ENCODE peak calls at places on chromosomes 1 and 21, in six cellular contexts. One of them, this sample, is unnamed.

GRCh38 chr1:158248122-158248521 is 6.1 kb upstream of the CD1A start:
- DNase-seq in small intestine: peak; percentile 27
- DNase-seq in cardiac muscle cell: no peak
- DNase-seq in left ventricle myocardium inferior: no peak
- DNase-seq in neural progenitor cell: no peak
- DNase-seq in psoas muscle: no peak
- DNase-seq in this sample: no peak

GRCh38 chr1:244757091-244757939 is 78.1 kb upstream of the COX20 start:
- DNase-seq in left ventricle myocardium inferior: no peak
- DNase-seq in small intestine: no peak
- DNase-seq in psoas muscle: no peak
- DNase-seq in neural progenitor cell: no peak
- DNase-seq in cardiac muscle cell: peak; percentile 55
- DNase-seq in this sample: no peak

GRCh38 chr1:177329871-177330270 is 159.1 kb downstream of the BRINP2 start:
- DNase-seq in cardiac muscle cell: no peak
- DNase-seq in small intestine: no peak
- DNase-seq in neural progenitor cell: no peak
- DNase-seq in psoas muscle: no peak
- DNase-seq in left ventricle myocardium inferior: no peak
- DNase-seq in this sample: no peak

GRCh38 chr1:151255381-151255780 is 847 bp downstream of the PSMD4 start:
- DNase-seq in psoas muscle: no peak
- DNase-seq in cardiac muscle cell: peak; percentile 4
- DNase-seq in small intestine: no peak
- DNase-seq in left ventricle myocardium inferior: no peak
- DNase-seq in neural progenitor cell: peak; percentile 8
- DNase-seq in this sample: no peak

GRCh38 chr1:168321945-168322344 is 41.3 kb downstream of the TBX19 start:
- DNase-seq in psoas muscle: no peak
- DNase-seq in left ventricle myocardium inferior: no peak
- DNase-seq in small intestine: no peak
- DNase-seq in neural progenitor cell: no peak
- DNase-seq in cardiac muscle cell: peak; percentile 61
- DNase-seq in this sample: peak; percentile 8

GRCh38 chr1:109882288-109883245 is 28.1 kb upstream of the CSF1 start:
- DNase-seq in left ventricle myocardium inferior: no peak
- DNase-seq in neural progenitor cell: no peak
- DNase-seq in small intestine: no peak
- DNase-seq in psoas muscle: no peak
- DNase-seq in cardiac muscle cell: no peak
- DNase-seq in this sample: no peak

GRCh38 chr1:222329493-222330045 is 218.3 kb downstream of the HHIPL2 start:
- DNase-seq in cardiac muscle cell: no peak
- DNase-seq in neural progenitor cell: no peak
- DNase-seq in left ventricle myocardium inferior: no peak
- DNase-seq in psoas muscle: no peak
- DNase-seq in small intestine: no peak
- DNase-seq in this sample: no peak

GRCh38 chr1:223716302-223716862 is 4.0 kb downstream of the CAPN2 start:
- DNase-seq in small intestine: peak; percentile 52
- DNase-seq in left ventricle myocardium inferior: no peak
- DNase-seq in cardiac muscle cell: peak; percentile 65
- DNase-seq in psoas muscle: no peak
- DNase-seq in neural progenitor cell: no peak
- DNase-seq in this sample: no peak

GRCh38 chr1:200036616-200037270 is 9.2 kb downstream of the NR5A2 start:
- DNase-seq in small intestine: peak; percentile 62
- DNase-seq in psoas muscle: no peak
- DNase-seq in neural progenitor cell: peak; percentile 45
- DNase-seq in cardiac muscle cell: no peak
- DNase-seq in left ventricle myocardium inferior: no peak
- DNase-seq in this sample: no peak

GRCh38 chr1:234546890-234547788 is 62.8 kb downstream of the IRF2BP2 start:
- DNase-seq in psoas muscle: no peak
- DNase-seq in small intestine: no peak
- DNase-seq in neural progenitor cell: no peak
- DNase-seq in left ventricle myocardium inferior: no peak
- DNase-seq in cardiac muscle cell: peak; percentile 77
- DNase-seq in this sample: peak; percentile 21

GRCh38 chr1:224879404-224879803 is 50.1 kb upstream of the DNAH14 start:
- DNase-seq in cardiac muscle cell: peak; percentile 77
- DNase-seq in left ventricle myocardium inferior: no peak
- DNase-seq in small intestine: no peak
- DNase-seq in psoas muscle: no peak
- DNase-seq in neural progenitor cell: no peak
- DNase-seq in this sample: peak; percentile 69

GRCh38 chr21:29416268-29416667 is 117.5 kb downstream of the BACH1 start:
- DNase-seq in cardiac muscle cell: no peak
- DNase-seq in psoas muscle: no peak
- DNase-seq in small intestine: no peak
- DNase-seq in neural progenitor cell: no peak
- DNase-seq in left ventricle myocardium inferior: no peak
- DNase-seq in this sample: no peak

GRCh38 chr1:13838236-13838635 is 138.2 kb downstream of the PRDM2 start:
- DNase-seq in left ventricle myocardium inferior: no peak
- DNase-seq in neural progenitor cell: no peak
- DNase-seq in small intestine: no peak
- DNase-seq in psoas muscle: no peak
- DNase-seq in cardiac muscle cell: no peak
- DNase-seq in this sample: no peak

GRCh38 chr1:62691062-62691844 is 3.1 kb upstream of the DOCK7 start:
- DNase-seq in cardiac muscle cell: no peak
- DNase-seq in left ventricle myocardium inferior: no peak
- DNase-seq in neural progenitor cell: no peak
- DNase-seq in small intestine: peak; percentile 80
- DNase-seq in psoas muscle: no peak
- DNase-seq in this sample: no peak

GRCh38 chr1:47938556-47938955 is 58.6 kb downstream of the TRABD2B start:
- DNase-seq in left ventricle myocardium inferior: no peak
- DNase-seq in psoas muscle: no peak
- DNase-seq in small intestine: no peak
- DNase-seq in cardiac muscle cell: peak; percentile 76
- DNase-seq in neural progenitor cell: no peak
- DNase-seq in this sample: no peak

GRCh38 chr1:107535091-107535490 is 394.3 kb downstream of the NTNG1 start:
- DNase-seq in neural progenitor cell: no peak
- DNase-seq in psoas muscle: no peak
- DNase-seq in left ventricle myocardium inferior: no peak
- DNase-seq in cardiac muscle cell: no peak
- DNase-seq in small intestine: peak; percentile 37
- DNase-seq in this sample: peak; percentile 14

GRCh38 chr1:217067642-217068041 is 344.4 kb upstream of the ESRRG start:
- DNase-seq in neural progenitor cell: no peak
- DNase-seq in cardiac muscle cell: no peak
- DNase-seq in psoas muscle: no peak
- DNase-seq in left ventricle myocardium inferior: no peak
- DNase-seq in small intestine: no peak
- DNase-seq in this sample: no peak

GRCh38 chr1:1308756-1309524 is 543 bp downstream of the PUSL1 start:
- DNase-seq in psoas muscle: no peak
- DNase-seq in cardiac muscle cell: no peak
- DNase-seq in left ventricle myocardium inferior: peak; percentile 36
- DNase-seq in small intestine: peak; percentile 50
- DNase-seq in neural progenitor cell: peak; percentile 42
- DNase-seq in this sample: no peak

GRCh38 chr1:31545927-31546540 is 30.3 kb upstream of the TINAGL1 start:
- DNase-seq in cardiac muscle cell: no peak
- DNase-seq in small intestine: no peak
- DNase-seq in neural progenitor cell: no peak
- DNase-seq in left ventricle myocardium inferior: no peak
- DNase-seq in psoas muscle: no peak
- DNase-seq in this sample: no peak

DNA sequence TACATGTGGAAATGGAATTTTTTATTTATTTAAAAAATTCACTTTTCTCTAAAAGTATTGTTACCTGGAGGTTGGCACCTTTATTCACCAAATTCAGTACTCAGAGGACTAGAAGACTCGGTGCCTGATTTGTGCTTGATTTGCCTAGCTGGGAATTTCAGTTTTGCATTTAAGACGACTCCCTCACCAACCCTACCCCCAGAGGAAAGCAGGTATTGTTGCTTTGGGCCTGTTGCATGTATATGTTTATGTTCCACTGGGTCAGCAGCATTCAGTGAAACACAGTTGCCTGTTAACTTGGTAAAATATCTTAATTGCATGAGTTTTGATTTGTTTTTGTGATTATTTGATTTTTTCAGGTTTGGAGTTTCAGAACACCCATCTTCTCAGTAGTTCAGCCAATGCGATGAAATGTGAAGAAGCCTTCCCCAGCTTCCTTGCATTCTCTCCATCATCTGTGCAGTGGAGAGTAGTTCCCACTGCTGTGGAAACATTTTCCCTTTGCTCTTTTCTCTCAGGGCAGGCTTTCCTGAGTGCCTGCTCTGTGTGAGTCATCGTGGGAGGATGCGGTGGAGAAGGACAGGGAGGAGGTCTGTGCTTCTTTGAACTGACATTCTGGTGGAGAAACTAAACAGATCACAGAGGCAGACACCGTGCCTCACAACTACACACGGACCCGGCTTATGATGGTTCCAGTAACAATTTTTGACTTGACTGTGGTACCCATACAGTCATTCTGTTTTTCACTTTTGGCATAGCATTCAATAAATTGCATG is 6.4 kb downstream of the ADARB1 start:
- DNase-seq in left ventricle myocardium inferior: no peak
- DNase-seq in neural progenitor cell: no peak
- DNase-seq in small intestine: no peak
- DNase-seq in cardiac muscle cell: peak; percentile 72
- DNase-seq in psoas muscle: no peak
- DNase-seq in this sample: peak; percentile 29
- H3K27ac ChIP-seq in left ventricle myocardium inferior: peak overlapping the region; percentile 24
- H3K27ac ChIP-seq in neural progenitor cell: no peak overlapping the region
- H3K27ac ChIP-seq in small intestine: no peak overlapping the region
- H3K27ac ChIP-seq in cardiac muscle cell: no peak overlapping the region
- H3K27ac ChIP-seq in psoas muscle: no peak overlapping the region
- H3K27ac ChIP-seq in this sample: no peak overlapping the region

DNA sequence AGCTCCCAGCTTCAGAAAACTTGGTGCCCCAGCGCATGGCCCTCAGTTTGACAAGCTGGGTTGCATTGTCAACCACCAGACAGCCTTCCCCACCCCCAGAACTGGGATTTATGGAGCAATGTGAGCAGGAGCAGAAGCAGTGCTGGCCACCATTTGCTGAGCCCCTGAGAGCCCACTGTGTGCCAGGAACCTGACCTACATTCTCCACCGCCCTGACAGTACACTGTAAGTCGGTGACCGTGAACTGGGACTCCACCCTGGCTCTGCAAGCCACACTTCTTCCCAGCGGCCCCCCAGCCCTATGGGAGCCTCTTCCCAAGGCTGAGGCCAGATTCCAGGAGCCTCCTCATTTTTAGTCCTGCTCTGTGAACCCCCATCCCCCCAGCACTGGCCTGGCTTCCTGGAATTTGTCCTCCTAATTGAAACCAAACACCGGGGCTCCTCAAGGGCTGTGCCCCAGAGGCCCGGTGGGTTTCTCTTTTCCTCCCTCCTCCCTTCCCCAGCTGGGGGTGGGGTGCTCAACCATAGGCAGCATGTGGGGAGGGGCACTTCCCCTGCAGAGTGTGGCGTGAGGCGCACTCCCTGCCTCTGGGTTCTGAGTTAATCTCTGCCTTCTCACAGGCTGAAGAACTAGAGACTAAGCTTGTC is 67.7 kb upstream of the ACOT11 start:
- DNase-seq in neural progenitor cell: peak; percentile 52
- DNase-seq in left ventricle myocardium inferior: no peak
- DNase-seq in psoas muscle: no peak
- DNase-seq in small intestine: no peak
- DNase-seq in cardiac muscle cell: no peak
- DNase-seq in this sample: peak; percentile 65
- H3K27ac ChIP-seq in neural progenitor cell: no peak overlapping the region
- H3K27ac ChIP-seq in left ventricle myocardium inferior: no peak overlapping the region
- H3K27ac ChIP-seq in psoas muscle: no peak overlapping the region
- H3K27ac ChIP-seq in small intestine: no peak overlapping the region
- H3K27ac ChIP-seq in cardiac muscle cell: peak overlapping the region; percentile 41
- H3K27ac ChIP-seq in this sample: no peak overlapping the region

GRCh38 chr1:243596441-243597183 is 253.4 kb downstream of the AKT3 start:
- DNase-seq in cardiac muscle cell: peak; percentile 93
- DNase-seq in left ventricle myocardium inferior: no peak
- DNase-seq in psoas muscle: no peak
- DNase-seq in small intestine: peak; percentile 44
- DNase-seq in neural progenitor cell: no peak
- DNase-seq in this sample: no peak

GRCh38 chr1:243594455-243594854 is 255.6 kb downstream of the AKT3 start:
- DNase-seq in psoas muscle: no peak
- DNase-seq in cardiac muscle cell: no peak
- DNase-seq in neural progenitor cell: no peak
- DNase-seq in left ventricle myocardium inferior: no peak
- DNase-seq in small intestine: no peak
- DNase-seq in this sample: no peak

GRCh38 chr1:243598433-243598832 is 251.6 kb downstream of the AKT3 start:
- DNase-seq in small intestine: peak; percentile 43
- DNase-seq in cardiac muscle cell: peak; percentile 72
- DNase-seq in left ventricle myocardium inferior: no peak
- DNase-seq in psoas muscle: no peak
- DNase-seq in neural progenitor cell: no peak
- DNase-seq in this sample: no peak

GRCh38 chr1:243595527-243596206 is 254.4 kb downstream of the AKT3 start:
- DNase-seq in left ventricle myocardium inferior: no peak
- DNase-seq in neural progenitor cell: no peak
- DNase-seq in psoas muscle: no peak
- DNase-seq in cardiac muscle cell: peak; percentile 50
- DNase-seq in small intestine: peak; percentile 9
- DNase-seq in this sample: no peak

DNA sequence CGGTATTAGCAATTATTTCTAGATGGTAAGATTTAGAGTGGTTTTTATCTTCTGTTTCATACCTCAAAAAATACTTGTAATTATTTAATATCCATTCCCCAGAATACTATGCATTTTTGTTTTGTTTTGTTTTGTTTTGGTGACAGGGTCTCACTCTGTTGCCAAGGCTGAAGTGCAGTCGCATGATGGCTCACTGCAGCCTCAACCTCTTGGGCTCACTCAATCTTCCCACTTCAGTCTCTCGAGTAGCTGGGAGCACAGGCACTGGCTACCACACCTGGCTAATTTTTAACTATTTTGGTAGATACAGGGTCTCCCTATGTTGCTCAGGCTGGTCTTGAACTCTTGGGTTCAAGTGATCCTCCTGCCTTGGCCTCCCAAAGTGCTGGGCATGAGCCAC is 252.7 kb downstream of the AKT3 start:
- DNase-seq in small intestine: no peak
- DNase-seq in psoas muscle: no peak
- DNase-seq in left ventricle myocardium inferior: no peak
- DNase-seq in cardiac muscle cell: no peak
- DNase-seq in neural progenitor cell: no peak
- DNase-seq in this sample: no peak
- H3K27ac ChIP-seq in small intestine: no peak overlapping the region
- H3K27ac ChIP-seq in psoas muscle: no peak overlapping the region
- H3K27ac ChIP-seq in left ventricle myocardium inferior: no peak overlapping the region
- H3K27ac ChIP-seq in cardiac muscle cell: no peak overlapping the region
- H3K27ac ChIP-seq in neural progenitor cell: no peak overlapping the region
- H3K27ac ChIP-seq in this sample: no peak overlapping the region

DNA sequence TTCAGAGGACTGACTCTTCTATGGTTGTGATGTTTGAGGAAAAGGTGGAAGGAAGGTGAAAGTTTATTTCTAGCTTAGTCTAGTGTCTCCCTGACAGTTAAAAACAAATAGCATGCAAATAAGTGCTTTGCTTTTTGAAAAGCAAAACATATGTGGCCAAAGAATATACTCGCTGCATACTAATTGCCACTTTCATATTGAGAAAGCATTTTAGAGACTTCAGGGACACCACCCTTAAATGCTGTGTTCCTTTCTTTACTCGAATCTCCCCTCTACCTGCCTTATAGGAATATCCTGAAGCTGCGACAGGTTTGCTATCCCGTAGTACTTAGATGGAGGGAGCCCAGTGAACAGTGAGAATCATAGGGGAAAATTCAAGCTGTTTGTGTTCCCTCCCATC is 23.2 kb downstream of the GLUL start:
- DNase-seq in small intestine: no peak
- DNase-seq in left ventricle myocardium inferior: no peak
- DNase-seq in neural progenitor cell: no peak
- DNase-seq in cardiac muscle cell: no peak
- DNase-seq in psoas muscle: no peak
- DNase-seq in this sample: no peak
- H3K27ac ChIP-seq in small intestine: no peak overlapping the region
- H3K27ac ChIP-seq in left ventricle myocardium inferior: no peak overlapping the region
- H3K27ac ChIP-seq in neural progenitor cell: no peak overlapping the region
- H3K27ac ChIP-seq in cardiac muscle cell: no peak overlapping the region
- H3K27ac ChIP-seq in psoas muscle: no peak overlapping the region
- H3K27ac ChIP-seq in this sample: no peak overlapping the region

This sample was measured in SJCRH30.